ENCODE peak calls at places on chromosomes 11 and 22, in four cellular contexts. One of them, this sample, is unnamed.

GRCh38 chr22:38017272-38017920 is 33.0 kb upstream of the SOX10 start:
- DNase-seq in H1: no peak
- DNase-seq in K562: no peak
- DNase-seq in HepG2: no peak
- DNase-seq in this sample: no peak

GRCh38 chr22:50444663-50445062 is 30.2 kb downstream of the SBF1 start:
- DNase-seq in H1: no peak
- DNase-seq in K562: no peak
- DNase-seq in HepG2: no peak
- DNase-seq in this sample: no peak

GRCh38 chr22:44305455-44305854 is 7.3 kb downstream of the SHISAL1 start:
- DNase-seq in H1: no peak
- DNase-seq in K562: no peak
- DNase-seq in HepG2: no peak
- DNase-seq in this sample: no peak

GRCh38 chr11:96091476-96091875 is 167.6 kb upstream of the MTMR2 start:
- DNase-seq in H1: no peak
- DNase-seq in K562: no peak
- DNase-seq in HepG2: peak
- DNase-seq in this sample: no peak

GRCh38 chr11:113519989-113520613 is 44.9 kb upstream of the DRD2 start:
- DNase-seq in H1: no peak
- DNase-seq in K562: no peak
- DNase-seq in HepG2: no peak
- DNase-seq in this sample: no peak

GRCh38 chr11:123475478-123475877 is 45.4 kb downstream of the GRAMD1B start:
- DNase-seq in H1: no peak
- DNase-seq in K562: no peak
- DNase-seq in HepG2: no peak
- DNase-seq in this sample: peak

GRCh38 chr11:116607027-116607426 is 165.8 kb downstream of the BUD13 start:
- DNase-seq in H1: no peak
- DNase-seq in K562: no peak
- DNase-seq in HepG2: no peak
- DNase-seq in this sample: no peak

GRCh38 chr11:111336582-111337256 is 38.4 kb downstream of the POU2AF3 start:
- DNase-seq in H1: no peak
- DNase-seq in K562: no peak
- DNase-seq in HepG2: peak
- DNase-seq in this sample: no peak

GRCh38 chr11:12126352-12127019 is 16.1 kb downstream of the MICAL2 start:
- DNase-seq in H1: no peak
- DNase-seq in K562: no peak
- DNase-seq in HepG2: no peak
- DNase-seq in this sample: no peak

GRCh38 chr11:23423119-23423518 is 562.8 kb upstream of the CCDC179 start:
- DNase-seq in H1: no peak
- DNase-seq in K562: no peak
- DNase-seq in HepG2: no peak
- DNase-seq in this sample: no peak

GRCh38 chr11:94020777-94021615 is at the start of gene HEPHL1:
- DNase-seq in H1: no peak
- DNase-seq in K562: no peak
- DNase-seq in HepG2: no peak
- DNase-seq in this sample: no peak

GRCh38 chr11:116376054-116376453 is 396.7 kb downstream of the BUD13 start:
- DNase-seq in H1: no peak
- DNase-seq in K562: no peak
- DNase-seq in HepG2: no peak
- DNase-seq in this sample: no peak

GRCh38 chr11:79437981-79438630 is 2.7 kb downstream of the TENM4 start:
- DNase-seq in H1: no peak
- DNase-seq in K562: no peak
- DNase-seq in HepG2: no peak
- DNase-seq in this sample: no peak

GRCh38 chr11:65492637-65493366 is 6.0 kb upstream of the MALAT1 start:
- DNase-seq in H1: no peak
- DNase-seq in K562: no peak
- DNase-seq in HepG2: no peak
- DNase-seq in this sample: no peak

GRCh38 chr11:86277741-86278140 is 24.3 kb upstream of the HIKESHI start:
- DNase-seq in H1: no peak
- DNase-seq in K562: no peak
- DNase-seq in HepG2: no peak
- DNase-seq in this sample: no peak

GRCh38 chr11:119641991-119642745 is 86.8 kb downstream of the NECTIN1 start:
- DNase-seq in H1: no peak
- DNase-seq in K562: peak
- DNase-seq in HepG2: peak
- DNase-seq in this sample: peak

GRCh38 chr11:92330114-92330513 is 105.5 kb downstream of the FAT3 start:
- DNase-seq in H1: no peak
- DNase-seq in K562: no peak
- DNase-seq in HepG2: no peak
- DNase-seq in this sample: no peak

GRCh38 chr11:88849368-88849767 is 216.4 kb downstream of the GRM5 start:
- DNase-seq in H1: no peak
- DNase-seq in K562: no peak
- DNase-seq in HepG2: no peak
- DNase-seq in this sample: no peak

GRCh38 chr11:128783513-128783912 is 83.6 kb downstream of the KCNJ1 start:
- DNase-seq in H1: no peak
- DNase-seq in K562: no peak
- DNase-seq in HepG2: no peak
- DNase-seq in this sample: no peak

GRCh38 chr11:129536338-129536737 is 160.7 kb downstream of the BARX2 start:
- DNase-seq in H1: no peak
- DNase-seq in K562: no peak
- DNase-seq in HepG2: no peak
- DNase-seq in this sample: no peak

GRCh38 chr11:67179892-67180490 is 60.9 kb downstream of the KDM2A start:
- DNase-seq in H1: no peak
- DNase-seq in K562: no peak
- DNase-seq in HepG2: no peak
- DNase-seq in this sample: no peak

GRCh38 chr22:23265389-23265700 is 85.0 kb downstream of the BCR start:
- DNase-seq in H1: no peak
- DNase-seq in K562: no peak
- DNase-seq in HepG2: no peak
- DNase-seq in this sample: no peak

GRCh38 chr11:66891849-66892660 is 35.2 kb downstream of the LRFN4 start:
- DNase-seq in H1: no peak
- DNase-seq in K562: peak
- DNase-seq in HepG2: peak
- DNase-seq in this sample: peak

GRCh38 chr11:86671386-86672006 is 920 bp downstream of the ME3 start:
- DNase-seq in H1: peak
- DNase-seq in K562: no peak
- DNase-seq in HepG2: no peak
- DNase-seq in this sample: peak

GRCh38 chr11:95715777-95716241 is 73.8 kb downstream of the FAM76B start:
- DNase-seq in H1: no peak
- DNase-seq in K562: no peak
- DNase-seq in HepG2: peak
- DNase-seq in this sample: no peak

GRCh38 chr11:14698771-14699170 is 55.2 kb downstream of the PDE3B start:
- DNase-seq in H1: no peak
- DNase-seq in K562: no peak
- DNase-seq in HepG2: no peak
- DNase-seq in this sample: no peak

GRCh38 chr11:102467853-102468580 is 15.5 kb upstream of the TMEM123 start:
- DNase-seq in H1: no peak
- DNase-seq in K562: no peak
- DNase-seq in HepG2: no peak
- DNase-seq in this sample: no peak

GRCh38 chr11:92837595-92837994 is 131.9 kb upstream of the MTNR1B start:
- DNase-seq in H1: no peak
- DNase-seq in K562: no peak
- DNase-seq in HepG2: no peak
- DNase-seq in this sample: no peak

DNA sequence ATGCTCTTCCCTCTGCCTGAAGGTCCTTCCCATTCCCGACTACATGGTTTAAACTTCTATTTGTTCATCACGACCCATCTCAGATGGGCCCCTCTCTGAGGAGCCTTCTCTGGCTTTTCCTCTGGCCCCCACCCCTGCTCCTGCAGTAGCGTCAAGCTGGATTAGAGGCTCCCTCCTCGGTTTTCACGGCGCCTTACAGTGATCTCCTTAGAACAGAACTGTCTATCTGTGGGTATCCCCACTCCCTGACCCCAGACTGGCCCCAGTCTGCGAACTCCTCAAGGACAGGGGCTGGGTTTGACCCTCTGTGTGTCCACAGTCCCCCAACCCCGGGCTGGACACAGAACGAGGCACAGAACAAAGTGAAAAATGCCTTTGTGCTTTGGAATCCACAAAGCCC is 2.8 kb downstream of the PLEKHB1 start:
- DNase-seq in H1: no peak
- DNase-seq in K562: no peak
- DNase-seq in HepG2: no peak
- DNase-seq in this sample: no peak
- TF ChIP-seq JUN in H1: no peak
- TF ChIP-seq JUN in K562: no peak
- TF ChIP-seq JUN in HepG2: no peak
- TF ChIP-seq JUN in this sample: no peak

GRCh38 chr11:69466039-69466438 is 15.4 kb upstream of the LINC01488 start:
- DNase-seq in H1: no peak
- DNase-seq in K562: no peak
- DNase-seq in HepG2: no peak
- DNase-seq in this sample: no peak

GRCh38 chr11:69465236-69466000 is 16.0 kb upstream of the LINC01488 start:
- DNase-seq in H1: no peak
- DNase-seq in K562: no peak
- DNase-seq in HepG2: no peak
- DNase-seq in this sample: no peak

GRCh38 chr11:69468236-69468635 is 13.2 kb upstream of the LINC01488 start:
- DNase-seq in H1: no peak
- DNase-seq in K562: no peak
- DNase-seq in HepG2: no peak
- DNase-seq in this sample: no peak

GRCh38 chr11:69467646-69468045 is 13.8 kb upstream of the LINC01488 start:
- DNase-seq in H1: no peak
- DNase-seq in K562: peak
- DNase-seq in HepG2: peak
- DNase-seq in this sample: no peak

DNA sequence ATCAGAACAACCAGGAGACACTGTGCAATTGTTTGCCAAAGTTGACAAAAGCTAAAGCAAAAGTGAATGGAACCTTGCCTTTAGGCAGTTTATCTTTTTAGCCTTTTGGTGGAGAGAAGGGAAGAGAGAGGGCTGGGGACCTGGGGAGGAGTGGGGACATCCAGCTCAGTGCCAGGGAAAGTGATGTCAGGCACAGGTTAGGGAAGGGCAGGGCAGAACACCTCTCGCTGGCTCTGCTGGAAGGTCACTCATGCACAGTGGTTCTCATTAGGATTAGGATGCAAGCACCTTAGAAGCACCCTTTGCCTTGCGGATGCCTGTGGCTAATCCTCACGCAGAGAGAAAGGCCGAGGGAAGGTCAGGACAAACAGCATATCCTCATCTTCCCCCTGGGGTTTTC is 14.3 kb upstream of the LINC01488 start:
- DNase-seq in H1: no peak
- DNase-seq in K562: no peak
- DNase-seq in HepG2: no peak
- DNase-seq in this sample: no peak
- TF ChIP-seq CHD2 in H1: no peak
- TF ChIP-seq CHD2 in K562: no peak
- TF ChIP-seq CHD2 in HepG2: no peak
- TF ChIP-seq CHD2 in this sample: no peak

GRCh38 chr11:62461740-62462522 is 43.1 kb downstream of the SCGB1A1 start:
- DNase-seq in H1: no peak
- DNase-seq in K562: peak
- DNase-seq in HepG2: no peak
- DNase-seq in this sample: peak

GRCh38 chr11:62456630-62457029 is 37.8 kb downstream of the SCGB1A1 start:
- DNase-seq in H1: no peak
- DNase-seq in K562: no peak
- DNase-seq in HepG2: no peak
- DNase-seq in this sample: no peak

GRCh38 chr11:62457474-62457873 is 38.6 kb downstream of the SCGB1A1 start:
- DNase-seq in H1: no peak
- DNase-seq in K562: no peak
- DNase-seq in HepG2: no peak
- DNase-seq in this sample: no peak

GRCh38 chr11:62458212-62459002 is 39.6 kb downstream of the SCGB1A1 start:
- DNase-seq in H1: no peak
- DNase-seq in K562: no peak
- DNase-seq in HepG2: peak
- DNase-seq in this sample: no peak

GRCh38 chr11:62459080-62459479 is 40.2 kb downstream of the SCGB1A1 start:
- DNase-seq in H1: no peak
- DNase-seq in K562: no peak
- DNase-seq in HepG2: no peak
- DNase-seq in this sample: no peak
- TF ChIP-seq JUN in H1: no peak
- TF ChIP-seq JUN in K562: no peak
- TF ChIP-seq JUN in HepG2: no peak
- TF ChIP-seq JUN in this sample: no peak

GRCh38 chr11:1217151-1217550 is 5.7 kb upstream of the MUC5B start:
- DNase-seq in H1: peak
- DNase-seq in K562: no peak
- DNase-seq in HepG2: no peak
- DNase-seq in this sample: no peak

GRCh38 chr11:1219446-1219835 is 3.4 kb upstream of the MUC5B start:
- DNase-seq in H1: no peak
- DNase-seq in K562: no peak
- DNase-seq in HepG2: no peak
- DNase-seq in this sample: no peak

GRCh38 chr11:1219836-1220810 is 2.7 kb upstream of the MUC5B start:
- DNase-seq in H1: peak
- DNase-seq in K562: no peak
- DNase-seq in HepG2: peak
- DNase-seq in this sample: no peak

GRCh38 chr11:1218256-1218787 is 4.5 kb upstream of the MUC5B start:
- DNase-seq in H1: peak
- DNase-seq in K562: no peak
- DNase-seq in HepG2: no peak
- DNase-seq in this sample: no peak

DNA sequence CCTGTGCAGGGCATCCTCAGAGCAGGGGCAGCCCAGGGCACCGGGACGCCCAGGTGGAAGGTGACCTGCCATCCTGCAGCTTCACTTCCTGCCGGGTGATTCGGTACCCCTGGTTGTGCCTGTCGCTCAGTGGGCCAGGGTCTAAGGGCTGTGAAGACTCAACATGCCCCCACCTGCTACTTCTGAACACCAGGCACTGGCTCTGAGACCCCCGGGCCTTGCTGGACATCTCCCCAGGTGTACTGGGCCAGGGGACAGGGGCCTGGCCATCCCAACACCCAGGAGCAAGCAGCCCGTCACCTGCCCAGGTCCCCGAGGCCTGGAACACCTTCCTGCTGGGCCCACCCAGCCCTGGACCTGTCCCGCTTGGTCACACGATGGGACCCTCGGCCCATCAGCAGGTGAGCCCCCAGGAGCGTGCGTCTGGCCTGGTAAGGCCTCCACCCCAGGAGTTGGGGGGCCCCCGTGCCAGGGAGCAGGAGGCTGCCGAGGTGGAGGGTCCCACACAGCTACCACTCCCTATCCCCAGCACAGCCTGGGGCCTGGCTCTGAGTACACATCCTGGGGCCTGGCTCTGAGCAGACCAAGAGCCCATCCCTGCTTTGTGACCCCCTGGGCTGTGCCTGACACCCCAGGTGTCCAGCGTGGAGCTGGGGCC is 3.9 kb upstream of the MUC5B start:
- DNase-seq in H1: peak
- DNase-seq in K562: no peak
- DNase-seq in HepG2: no peak
- DNase-seq in this sample: no peak
- TF ChIP-seq CHD2 in H1: no peak
- TF ChIP-seq CHD2 in K562: no peak
- TF ChIP-seq CHD2 in HepG2: no peak
- TF ChIP-seq CHD2 in this sample: no peak

This sample was measured in A549.